ENCODE peak calls at places on chromosomes 11 and 22, in ten cellular contexts. B, F, U, R, W, M, C, G, Z and T are unnamed samples.

GRCh38 chr11:72319261-72319660 is 75.3 kb upstream of the PHOX2A start:
- DNase-seq in Z (no peak), U (no peak), M (no peak), F (no peak), W (no peak), G (no peak), B (no peak), C (no peak), R (no peak), T (no peak)

GRCh38 chr11:73189315-73189714 is 28.8 kb upstream of the P2RY2 start:
- DNase-seq in M (no peak), R (no peak), F (no peak), G (no peak), U (no peak), W (no peak), B (no peak), C (no peak), Z (no peak), T (no peak)

GRCh38 chr22:45397806-45398205 is 15.6 kb downstream of the SMC1B start:
- DNase-seq in F (no peak), U (no peak), M (no peak), W (no peak), Z (no peak), R (no peak), G (no peak), B (no peak), C (no peak), T (no peak)

GRCh38 chr11:125251956-125252355 is 87.4 kb downstream of the PKNOX2 start:
- DNase-seq in W (no peak), F (no peak), Z (no peak), G (no peak), B (no peak), U (no peak), M (no peak), R (no peak), C (no peak), T (no peak)

GRCh38 chr11:44972746-44973435 is 22.2 kb upstream of the TP53I11 start:
- DNase-seq in F (no peak), M (no peak), G (no peak), B (no peak), W (peak), C (peak), Z (no peak), U (no peak), R (no peak), T (no peak)

GRCh38 chr11:45885921-45886721 is 670 bp downstream of the MAPK8IP1 start:
- DNase-seq in G (no peak), F (no peak), R (no peak), W (no peak), Z (no peak), B (no peak), C (no peak), M (no peak), U (no peak), T (no peak)

GRCh38 chr11:73312806-73313403 is 4.8 kb downstream of the ARHGEF17 start:
- DNase-seq in U (no peak), G (no peak), R (peak), C (no peak), M (no peak), F (peak), B (no peak), W (peak), Z (no peak), T (no peak)

GRCh38 chr11:88799749-88800500 is 265.9 kb downstream of the GRM5 start:
- DNase-seq in M (no peak), B (no peak), U (no peak), R (no peak), G (no peak), C (no peak), Z (no peak), F (no peak), W (no peak), T (no peak)

GRCh38 chr11:126893796-126894195 is 106.8 kb downstream of the KIRREL3 start:
- DNase-seq in M (no peak), W (no peak), R (no peak), U (no peak), G (no peak), C (no peak), B (no peak), Z (no peak), F (no peak), T (no peak)